ENCODE peak calls at places on chromosome 1, in eight cellular contexts. N is CD8-positive, alpha-beta T cell; A is fibroblast of lung; X is lower leg skin; W is AG04450; G is prostate gland; Z is thoracic aorta; F is esophagus muscularis mucosa. E is an unnamed sample.

GRCh38 chr1:53575141-53575947 is 116.1 kb downstream of the DMRTB1 start:
- DNase-seq in N (no peak), X (peak), Z (no peak), W (no peak), G (no peak), A (no peak), F (no peak), E (no peak)

GRCh38 chr1:228370941-228371740 is 35.5 kb downstream of the TRIM11 start:
- DNase-seq in F (no peak), N (no peak), X (peak), A (no peak), G (no peak), W (no peak), Z (no peak), E (no peak)

GRCh38 chr1:1211541-1212511 is 2.1 kb downstream of the TNFRSF4 start:
- DNase-seq in F (no peak), A (no peak), W (no peak), G (no peak), N (no peak), Z (no peak), X (no peak), E (no peak)

GRCh38 chr1:170213598-170213997 is 67.8 kb downstream of the NTMT2 start:
- DNase-seq in G (no peak), N (no peak), W (no peak), F (no peak), A (no peak), X (no peak), Z (peak), E (peak)

GRCh38 chr1:185360714-185361113 is 43.7 kb upstream of the IVNS1ABP start:
- DNase-seq in N (no peak), G (no peak), X (no peak), W (no peak), F (no peak), Z (no peak), A (peak), E (peak)

GRCh38 chr1:33086384-33086850 is 5.5 kb downstream of the AZIN2 start:
- DNase-seq in F (peak), W (peak), Z (no peak), N (peak), A (peak), X (peak), G (peak), E (peak)

GRCh38 chr1:166165661-166166399 is 971 bp downstream of the FAM78B start:
- DNase-seq in A (peak), X (peak), G (peak), N (no peak), F (no peak), W (no peak), Z (no peak), E (peak)

GRCh38 chr1:25369241-25369640 is 31.1 kb downstream of the TMEM50A start:
- DNase-seq in X (no peak), G (no peak), Z (no peak), N (no peak), A (no peak), W (no peak), F (no peak), E (no peak)

GRCh38 chr1:239914827-239915231 is 176.9 kb upstream of the FMN2 start:
- DNase-seq in X (no peak), Z (no peak), N (no peak), F (peak), G (no peak), W (peak), A (peak), E (peak)

GRCh38 chr1:23470282-23471070 is 13.5 kb downstream of the ASAP3 start:
- DNase-seq in F (no peak), X (no peak), W (no peak), N (no peak), A (peak), G (no peak), Z (no peak), E (peak)

GRCh38 chr1:3922851-3923250 is 22.8 kb upstream of the C1orf174 start:
- DNase-seq in F (no peak), Z (no peak), W (no peak), X (no peak), G (no peak), N (no peak), A (no peak), E (no peak)

GRCh38 chr1:218346391-218347204 is 1.5 kb downstream of the TGFB2 start:
- DNase-seq in X (peak), Z (no peak), G (no peak), A (peak), F (no peak), N (no peak), W (no peak), E (peak)

DNA sequence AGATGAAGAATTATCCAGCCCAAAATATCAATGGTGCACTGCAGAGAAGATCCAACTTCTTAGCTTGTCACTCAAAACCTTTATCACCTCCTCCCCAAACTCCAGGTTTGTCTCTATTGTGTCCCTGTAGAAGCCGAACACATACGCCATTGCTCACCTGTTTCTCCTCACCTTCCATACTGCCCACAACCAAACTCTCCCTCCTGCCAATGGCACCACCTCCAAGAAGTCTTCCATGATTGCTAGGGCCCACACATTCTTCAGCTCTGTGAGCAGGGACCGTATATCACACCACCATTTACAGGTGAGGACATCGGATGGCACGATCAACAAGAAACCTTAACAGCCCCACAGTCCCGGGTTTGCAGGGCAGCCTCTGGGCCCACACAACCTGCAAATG is 2.2 kb downstream of the LAPTM5 start:
- DNase-seq in Z (no peak), X (no peak), W (no peak), G (no peak), A (no peak), N (no peak), F (no peak), E (no peak)
- H3K4me3 ChIP-seq in Z (peak), X (no peak), W (no peak), G (no peak), A (no peak), N (peak), F (peak), E (no peak)

GRCh38 chr1:158112994-158113758 is 67.5 kb upstream of the CD1D start:
- DNase-seq in W (no peak), A (peak), Z (no peak), N (peak), G (no peak), X (no peak), F (no peak), E (no peak)
- TF ChIP-seq CTCF in W (peak), A (peak), Z (peak), N (no peak), G (peak), X (no peak), F (peak), E (peak)

GRCh38 chr1:169103443-169103842 is 3.0 kb upstream of the ATP1B1 start:
- DNase-seq in X (no peak), W (no peak), F (no peak), A (no peak), Z (no peak), N (no peak), G (no peak), E (no peak)

GRCh38 chr1:169105434-169106094 is 926 bp upstream of the ATP1B1 start:
- DNase-seq in G (peak), W (no peak), Z (no peak), F (no peak), A (peak), N (peak), X (peak), E (no peak)

GRCh38 chr1:169106921-169107672 is 607 bp downstream of the ATP1B1 start:
- DNase-seq in N (no peak), Z (no peak), F (no peak), W (no peak), G (no peak), A (no peak), X (no peak), E (peak)

GRCh38 chr1:169106095-169106920 is at the start of gene ATP1B1:
- DNase-seq in Z (no peak), A (peak), N (peak), F (no peak), W (peak), X (peak), G (peak), E (peak)

DNA sequence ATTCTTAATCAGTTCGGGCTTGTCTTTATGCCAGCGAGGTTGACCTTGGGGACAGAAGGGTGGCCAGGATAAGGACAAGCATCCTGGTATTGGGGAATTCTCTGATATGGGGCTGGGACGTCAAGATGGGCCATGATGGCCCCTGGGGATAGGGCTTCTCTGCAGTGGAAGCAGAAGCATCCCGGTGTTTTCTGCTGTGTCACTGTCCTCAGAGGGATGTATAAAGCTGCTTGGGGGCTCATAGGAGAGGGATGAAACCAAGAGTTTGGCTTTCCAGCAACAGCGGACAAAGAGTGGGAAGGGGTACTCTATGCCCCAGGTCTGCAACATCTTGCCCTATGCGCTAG is 1.4 kb upstream of the ATP1B1 start:
- DNase-seq in N (no peak), F (no peak), Z (no peak), X (no peak), W (no peak), G (no peak), A (no peak), E (no peak)
- H3K4me3 ChIP-seq in N (peak), F (peak), Z (peak), X (no peak), W (no peak), G (no peak), A (no peak), E (no peak)

GRCh38 chr1:56577859-56578663 is 1.3 kb downstream of the PLPP3 start:
- DNase-seq in G (peak), N (no peak), A (peak), W (no peak), Z (no peak), X (peak), F (no peak), E (peak)

GRCh38 chr1:56580771-56581170 is 1.4 kb upstream of the PLPP3 start:
- DNase-seq in X (no peak), N (no peak), Z (no peak), F (no peak), W (no peak), G (no peak), A (no peak), E (no peak)

GRCh38 chr1:56578664-56578962 is 750 bp downstream of the PLPP3 start:
- DNase-seq in F (no peak), W (no peak), Z (no peak), N (no peak), X (peak), G (no peak), A (no peak), E (no peak)

GRCh38 chr1:56576880-56577858 is 2.2 kb downstream of the PLPP3 start:
- DNase-seq in A (peak), W (no peak), N (no peak), F (no peak), X (no peak), G (no peak), Z (no peak), E (peak)

DNA sequence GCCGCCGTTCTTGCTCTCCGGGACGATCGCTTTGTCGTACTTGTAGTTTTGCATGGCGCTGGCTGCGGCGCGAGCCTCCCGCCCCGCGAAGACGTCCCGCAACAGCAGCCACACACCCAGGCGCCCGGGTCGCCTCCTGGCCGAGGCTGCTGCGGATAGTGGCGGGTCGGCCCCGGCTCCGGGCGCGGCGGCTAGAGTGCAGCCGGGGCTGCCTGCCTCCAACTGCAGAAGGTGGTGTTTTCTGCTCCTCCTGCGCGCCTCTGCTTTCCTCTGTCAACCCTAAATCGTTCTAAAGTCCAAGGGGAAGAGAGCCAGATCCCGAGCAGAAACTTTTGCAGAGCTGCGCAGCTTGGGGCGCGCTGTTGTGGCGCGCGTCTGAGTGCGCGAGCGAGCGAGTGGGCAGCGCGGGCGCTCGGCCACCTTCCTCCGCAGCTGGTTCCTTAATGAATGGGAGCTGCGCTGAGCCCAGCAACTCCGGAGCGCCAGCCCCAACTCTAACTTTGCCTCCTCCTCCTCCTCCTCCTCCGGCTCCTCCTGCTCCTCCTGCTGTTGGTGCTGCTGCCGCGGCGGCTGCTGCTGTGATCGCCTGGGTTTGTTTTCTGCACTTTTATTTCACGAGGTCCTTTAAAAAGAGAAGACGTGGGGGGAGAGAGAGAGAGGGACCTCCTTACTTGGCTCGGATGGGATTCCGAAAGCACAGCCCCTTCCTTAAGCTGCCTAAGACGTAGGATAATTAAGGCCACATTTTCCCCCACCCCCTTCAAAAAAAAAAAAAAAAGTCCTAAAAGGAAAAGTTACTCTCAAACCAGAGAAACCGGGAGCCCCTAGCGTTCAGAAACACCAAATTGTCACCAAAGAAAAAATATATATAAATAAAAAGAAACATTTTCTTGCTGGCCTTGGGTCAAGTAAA is at the start of gene PLPP3:
- DNase-seq in F (peak), Z (peak), A (peak), W (peak), G (peak), N (no peak), X (peak), E (peak)
- TF ChIP-seq CTCF in F (peak), Z (peak), A (peak), W (peak), G (peak), N (no peak), X (no peak), E (peak)

DNA sequence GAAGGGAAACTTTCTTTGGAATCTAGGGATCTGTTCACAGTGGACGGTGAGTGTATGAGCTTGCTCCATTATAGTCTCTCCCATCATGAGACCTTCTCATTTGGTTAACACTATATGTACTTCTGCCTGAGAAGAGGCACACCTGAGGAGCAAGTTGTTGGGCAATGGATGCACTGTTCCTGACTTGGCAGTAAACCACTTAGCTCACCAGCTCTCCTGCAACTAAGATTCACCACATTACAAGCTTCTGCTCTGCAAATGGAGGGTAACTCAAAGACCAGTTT is 10.2 kb downstream of the MACF1 start:
- DNase-seq in N (no peak), X (no peak), W (no peak), Z (no peak), F (no peak), G (no peak), A (no peak), E (no peak)
- H3K4me3 ChIP-seq in N (no peak), X (no peak), W (no peak), Z (peak), F (peak), G (no peak), A (no peak), E (no peak)